ENCODE peak calls at places on chromosomes 13 and 19, in four cellular contexts. One of them, this sample, is unnamed.

GRCh38 chr13:26878465-26878864 is 117.9 kb upstream of the GPR12 start:
- DNase-seq in GM04504: no peak
- DNase-seq in H9: no peak
- DNase-seq in activated CD8-positive, alpha-beta memory T cell treated with anti-CD3 and anti-CD28 coated beads for 48 hours: no peak
- DNase-seq in this sample: no peak

GRCh38 chr19:10516064-10516385 is 1.2 kb downstream of the S1PR5 start:
- DNase-seq in H9: no peak
- DNase-seq in activated CD8-positive, alpha-beta memory T cell treated with anti-CD3 and anti-CD28 coated beads for 48 hours: no peak
- DNase-seq in GM04504: no peak
- DNase-seq in this sample: no peak

GRCh38 chr13:110338441-110339101 is 31.5 kb downstream of the COL4A2 start:
- DNase-seq in H9: no peak
- DNase-seq in activated CD8-positive, alpha-beta memory T cell treated with anti-CD3 and anti-CD28 coated beads for 48 hours: no peak
- DNase-seq in GM04504: no peak
- DNase-seq in this sample: no peak

GRCh38 chr13:51832471-51833152 is 12.4 kb downstream of the TMEM272 start:
- DNase-seq in GM04504: no peak
- DNase-seq in activated CD8-positive, alpha-beta memory T cell treated with anti-CD3 and anti-CD28 coated beads for 48 hours: no peak
- DNase-seq in H9: peak; percentile 46
- DNase-seq in this sample: no peak

GRCh38 chr19:39937094-39937493 is 2.7 kb upstream of the FCGBP start:
- DNase-seq in GM04504: no peak
- DNase-seq in activated CD8-positive, alpha-beta memory T cell treated with anti-CD3 and anti-CD28 coated beads for 48 hours: no peak
- DNase-seq in H9: no peak
- DNase-seq in this sample: no peak

GRCh38 chr19:54391589-54392061 is 23.6 kb upstream of the TTYH1 start:
- DNase-seq in GM04504: no peak
- DNase-seq in H9: peak; percentile 52
- DNase-seq in activated CD8-positive, alpha-beta memory T cell treated with anti-CD3 and anti-CD28 coated beads for 48 hours: no peak
- DNase-seq in this sample: no peak

GRCh38 chr19:40217027-40217810 is 965 bp downstream of the TTC9B start:
- DNase-seq in activated CD8-positive, alpha-beta memory T cell treated with anti-CD3 and anti-CD28 coated beads for 48 hours: no peak
- DNase-seq in GM04504: no peak
- DNase-seq in H9: peak; percentile 87
- DNase-seq in this sample: no peak

GRCh38 chr19:42081584-42082258 is 5.8 kb downstream of the ZNF574 start:
- DNase-seq in GM04504: peak; percentile 35
- DNase-seq in activated CD8-positive, alpha-beta memory T cell treated with anti-CD3 and anti-CD28 coated beads for 48 hours: no peak
- DNase-seq in H9: no peak
- DNase-seq in this sample: no peak

GRCh38 chr13:98829541-98829940 is 77.1 kb upstream of the SLC15A1 start:
- DNase-seq in GM04504: no peak
- DNase-seq in H9: no peak
- DNase-seq in activated CD8-positive, alpha-beta memory T cell treated with anti-CD3 and anti-CD28 coated beads for 48 hours: no peak
- DNase-seq in this sample: no peak

GRCh38 chr19:18086590-18087138 is at the start of gene IL12RB1:
- DNase-seq in activated CD8-positive, alpha-beta memory T cell treated with anti-CD3 and anti-CD28 coated beads for 48 hours: no peak
- DNase-seq in H9: no peak
- DNase-seq in GM04504: no peak
- DNase-seq in this sample: no peak

GRCh38 chr13:26457212-26457611 is 100.3 kb upstream of the WASF3 start:
- DNase-seq in activated CD8-positive, alpha-beta memory T cell treated with anti-CD3 and anti-CD28 coated beads for 48 hours: no peak
- DNase-seq in GM04504: no peak
- DNase-seq in H9: no peak
- DNase-seq in this sample: no peak

GRCh38 chr13:86403213-86403612 is 604.0 kb upstream of the SLITRK6 start:
- DNase-seq in H9: no peak
- DNase-seq in activated CD8-positive, alpha-beta memory T cell treated with anti-CD3 and anti-CD28 coated beads for 48 hours: no peak
- DNase-seq in GM04504: no peak
- DNase-seq in this sample: no peak

GRCh38 chr13:24923305-24923640 is 159.3 kb downstream of the RNF17 start:
- DNase-seq in GM04504: peak; percentile 48
- DNase-seq in H9: no peak
- DNase-seq in activated CD8-positive, alpha-beta memory T cell treated with anti-CD3 and anti-CD28 coated beads for 48 hours: no peak
- DNase-seq in this sample: no peak

GRCh38 chr13:60261432-60262351 is 98.0 kb upstream of the DIAPH3 start:
- DNase-seq in GM04504: no peak
- DNase-seq in H9: peak; percentile 92
- DNase-seq in activated CD8-positive, alpha-beta memory T cell treated with anti-CD3 and anti-CD28 coated beads for 48 hours: no peak
- DNase-seq in this sample: no peak

GRCh38 chr13:112545866-112546265 is 42.1 kb downstream of the TUBGCP3 start:
- DNase-seq in GM04504: peak; percentile 40
- DNase-seq in activated CD8-positive, alpha-beta memory T cell treated with anti-CD3 and anti-CD28 coated beads for 48 hours: no peak
- DNase-seq in H9: no peak
- DNase-seq in this sample: no peak

GRCh38 chr13:104936304-104936703 is 1599.2 kb downstream of the EFNB2 start:
- DNase-seq in activated CD8-positive, alpha-beta memory T cell treated with anti-CD3 and anti-CD28 coated beads for 48 hours: no peak
- DNase-seq in H9: no peak
- DNase-seq in GM04504: no peak
- DNase-seq in this sample: no peak

GRCh38 chr13:114064516-114065140 is 67.8 kb downstream of the RASA3 start:
- DNase-seq in activated CD8-positive, alpha-beta memory T cell treated with anti-CD3 and anti-CD28 coated beads for 48 hours: no peak
- DNase-seq in H9: no peak
- DNase-seq in GM04504: no peak
- DNase-seq in this sample: no peak

GRCh38 chr19:21566073-21566472 is 60.7 kb downstream of the ZNF429 start:
- DNase-seq in GM04504: no peak
- DNase-seq in activated CD8-positive, alpha-beta memory T cell treated with anti-CD3 and anti-CD28 coated beads for 48 hours: no peak
- DNase-seq in H9: no peak
- DNase-seq in this sample: no peak

GRCh38 chr13:36059366-36059765 is 71.8 kb downstream of the DCLK1 start:
- DNase-seq in H9: no peak
- DNase-seq in activated CD8-positive, alpha-beta memory T cell treated with anti-CD3 and anti-CD28 coated beads for 48 hours: no peak
- DNase-seq in GM04504: no peak
- DNase-seq in this sample: no peak

GRCh38 chr13:43546260-43546659 is 240.5 kb downstream of the ENOX1 start:
- DNase-seq in activated CD8-positive, alpha-beta memory T cell treated with anti-CD3 and anti-CD28 coated beads for 48 hours: no peak
- DNase-seq in H9: no peak
- DNase-seq in GM04504: no peak
- DNase-seq in this sample: no peak

GRCh38 chr13:39577203-39577602 is 25.8 kb downstream of the LHFPL6 start:
- DNase-seq in H9: no peak
- DNase-seq in GM04504: no peak
- DNase-seq in activated CD8-positive, alpha-beta memory T cell treated with anti-CD3 and anti-CD28 coated beads for 48 hours: no peak
- DNase-seq in this sample: no peak

GRCh38 chr13:34943675-34944634 is 1.9 kb downstream of the NBEA start:
- DNase-seq in H9: no peak
- DNase-seq in activated CD8-positive, alpha-beta memory T cell treated with anti-CD3 and anti-CD28 coated beads for 48 hours: no peak
- DNase-seq in GM04504: no peak
- DNase-seq in this sample: no peak

GRCh38 chr19:49149652-49150105 is 5.5 kb downstream of the HRC start:
- DNase-seq in activated CD8-positive, alpha-beta memory T cell treated with anti-CD3 and anti-CD28 coated beads for 48 hours: no peak
- DNase-seq in H9: peak; percentile 80
- DNase-seq in GM04504: peak; percentile 61
- DNase-seq in this sample: peak; percentile 84

GRCh38 chr19:38142176-38143035 is 81.6 kb downstream of the DPF1 start:
- DNase-seq in activated CD8-positive, alpha-beta memory T cell treated with anti-CD3 and anti-CD28 coated beads for 48 hours: peak; percentile 10
- DNase-seq in H9: peak; percentile 85
- DNase-seq in GM04504: peak; percentile 10
- DNase-seq in this sample: no peak

GRCh38 chr19:3801412-3802096 is 15.4 kb upstream of the MATK start:
- DNase-seq in activated CD8-positive, alpha-beta memory T cell treated with anti-CD3 and anti-CD28 coated beads for 48 hours: no peak
- DNase-seq in GM04504: no peak
- DNase-seq in H9: peak; percentile 86
- DNase-seq in this sample: no peak

GRCh38 chr13:103883698-103884097 is 817.5 kb upstream of the SLC10A2 start:
- DNase-seq in H9: no peak
- DNase-seq in GM04504: no peak
- DNase-seq in activated CD8-positive, alpha-beta memory T cell treated with anti-CD3 and anti-CD28 coated beads for 48 hours: no peak
- DNase-seq in this sample: no peak

This sample was measured in type B pancreatic cell.